ENCODE peak calls at places on chromosomes 16 and 17, in six cellular contexts. R is heart left ventricle, G is sigmoid colon, P is IMR-90, V is neural progenitor cell, A is fibroblast of lung. O is an unnamed sample. For H3K4me1, the result is how much of the 10 kb centered on the place peaks cover.

GRCh38 chr16:2339521-2340484 is 725 bp downstream of the ABCA3 start:
- DNase-seq in A (peak), V (peak), R (peak), P (no peak), G (peak), O (no peak)

GRCh38 chr16:4506450-4506849 is 30.3 kb downstream of the HMOX2 start:
- DNase-seq in R (peak), V (peak), G (peak), A (peak), P (peak), O (no peak)

GRCh38 chr16:1960665-1961630 is 1.6 kb downstream of the NDUFB10 start:
- DNase-seq in R (no peak), P (peak), G (no peak), A (peak), V (peak), O (no peak)

GRCh38 chr16:89738538-89739317 is 17.4 kb downstream of the ZNF276 start:
- DNase-seq in P (no peak), R (no peak), V (no peak), G (no peak), A (no peak), O (no peak)

GRCh38 chr16:84739349-84740124 is 39.7 kb downstream of the USP10 start:
- DNase-seq in A (peak), P (peak), G (peak), R (no peak), V (no peak), O (no peak)

GRCh38 chr17:66675991-66676371 is 158.9 kb upstream of the CACNG5 start:
- DNase-seq in V (no peak), R (no peak), P (no peak), G (peak), A (peak), O (peak)

GRCh38 chr17:77205396-77206124 is 64.8 kb downstream of the SEC14L1 start:
- DNase-seq in P (no peak), V (no peak), R (no peak), G (no peak), A (no peak), O (no peak)

GRCh38 chr17:82754297-82755208 is 2.7 kb downstream of the TBCD start:
- DNase-seq in R (no peak), G (no peak), V (peak), P (no peak), A (no peak), O (no peak)

GRCh38 chr17:37608369-37609169 is 649 bp downstream of the SYNRG start:
- DNase-seq in R (no peak), G (no peak), P (peak), A (peak), V (peak), O (no peak)

GRCh38 chr16:56400458-56400857 is 24.9 kb downstream of the AMFR start:
- DNase-seq in A (no peak), G (no peak), P (no peak), V (no peak), R (no peak), O (no peak)

DNA sequence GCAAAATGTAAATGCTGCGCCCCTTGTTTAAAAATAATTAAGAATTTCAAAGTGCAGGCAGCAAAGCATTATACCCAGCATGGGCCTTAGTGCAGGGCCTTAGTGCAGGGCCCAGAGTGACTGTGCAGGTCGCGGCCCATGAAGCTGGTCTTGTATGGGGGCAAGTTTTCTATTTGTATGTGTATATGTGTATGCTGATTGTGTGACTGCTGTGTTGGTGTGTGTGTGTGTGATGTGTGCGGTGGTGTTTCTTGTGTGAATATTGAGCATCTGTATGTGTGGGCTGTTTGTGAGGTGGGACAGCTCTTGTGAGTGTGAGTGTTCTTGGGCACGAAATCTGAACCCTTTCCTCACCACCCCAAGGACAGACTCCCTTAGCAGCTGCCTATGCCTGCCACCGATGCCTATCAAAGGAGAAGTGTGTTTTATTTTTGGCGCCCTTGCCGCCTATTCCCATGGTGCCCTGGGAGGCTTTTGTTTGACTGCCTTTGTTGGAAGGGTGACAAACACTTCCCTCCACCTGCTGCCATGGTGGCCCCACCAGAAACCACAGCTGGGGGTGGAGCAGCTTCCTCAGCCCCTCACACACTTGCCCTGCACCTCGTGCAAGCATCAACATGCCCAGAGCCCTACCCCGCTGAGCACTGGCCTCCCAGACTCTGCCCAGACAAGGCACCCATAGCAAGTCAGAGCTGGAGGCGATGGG is 18.0 kb downstream of the CCR7 start:
- DNase-seq in A (no peak), V (no peak), P (no peak), R (peak), G (peak), O (no peak)
- H3K4me1 ChIP-seq in A (under half), V (under half), P (under half), R (half or more), G (under half), O (under half)

DNA sequence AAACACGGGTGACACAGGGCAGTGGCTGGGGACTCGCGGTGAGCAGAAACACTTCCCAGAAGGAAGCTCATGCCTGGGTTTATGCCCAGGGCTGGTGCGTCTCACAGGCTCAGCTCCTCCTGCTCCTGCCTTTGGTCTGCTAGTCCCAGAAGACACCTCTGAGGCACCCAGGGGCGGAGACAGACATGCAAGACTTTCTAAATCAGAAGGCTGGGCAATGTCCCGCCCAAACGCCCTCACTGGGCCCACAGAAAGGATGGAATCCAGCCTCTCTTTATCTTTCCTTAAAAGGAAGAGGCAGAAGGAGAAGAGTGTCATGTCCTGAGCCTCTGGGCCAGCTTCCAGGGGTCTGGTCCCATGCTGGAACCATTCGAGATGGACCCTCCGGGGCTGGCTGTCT is 197.7 kb upstream of the RPL38 start:
- DNase-seq in P (no peak), G (no peak), A (no peak), R (no peak), V (no peak), O (no peak)
- H3K4me1 ChIP-seq in P (under half), G (under half), A (under half), R (under half), V (under half), O (under half)

GRCh38 chr16:64629622-64630021 is 492.2 kb downstream of the CDH11 start:
- DNase-seq in A (peak), G (no peak), P (no peak), R (no peak), V (no peak), O (no peak)

GRCh38 chr16:64621616-64622015 is 500.2 kb downstream of the CDH11 start:
- DNase-seq in G (no peak), R (no peak), P (no peak), V (no peak), A (no peak), O (no peak)

GRCh38 chr16:64626771-64627170 is 495.1 kb downstream of the CDH11 start:
- DNase-seq in R (no peak), G (no peak), P (peak), V (no peak), A (no peak), O (no peak)

GRCh38 chr16:64627781-64628180 is 494.1 kb downstream of the CDH11 start:
- DNase-seq in V (no peak), R (peak), G (no peak), A (no peak), P (no peak), O (no peak)

GRCh38 chr16:64627288-64627687 is 494.6 kb downstream of the CDH11 start:
- DNase-seq in A (no peak), V (peak), R (no peak), G (no peak), P (no peak), O (no peak)
- H3K4me1 ChIP-seq in A (under half), V (under half), R (under half), G (under half), P (under half), O (under half)

GRCh38 chr16:70432304-70432799 is 6.5 kb downstream of the ST3GAL2 start:
- DNase-seq in A (no peak), V (no peak), R (no peak), P (no peak), G (no peak), O (no peak)
- H3K4me1 ChIP-seq in A (under half), V (under half), R (half or more), P (half or more), G (under half), O (half or more)

DNA sequence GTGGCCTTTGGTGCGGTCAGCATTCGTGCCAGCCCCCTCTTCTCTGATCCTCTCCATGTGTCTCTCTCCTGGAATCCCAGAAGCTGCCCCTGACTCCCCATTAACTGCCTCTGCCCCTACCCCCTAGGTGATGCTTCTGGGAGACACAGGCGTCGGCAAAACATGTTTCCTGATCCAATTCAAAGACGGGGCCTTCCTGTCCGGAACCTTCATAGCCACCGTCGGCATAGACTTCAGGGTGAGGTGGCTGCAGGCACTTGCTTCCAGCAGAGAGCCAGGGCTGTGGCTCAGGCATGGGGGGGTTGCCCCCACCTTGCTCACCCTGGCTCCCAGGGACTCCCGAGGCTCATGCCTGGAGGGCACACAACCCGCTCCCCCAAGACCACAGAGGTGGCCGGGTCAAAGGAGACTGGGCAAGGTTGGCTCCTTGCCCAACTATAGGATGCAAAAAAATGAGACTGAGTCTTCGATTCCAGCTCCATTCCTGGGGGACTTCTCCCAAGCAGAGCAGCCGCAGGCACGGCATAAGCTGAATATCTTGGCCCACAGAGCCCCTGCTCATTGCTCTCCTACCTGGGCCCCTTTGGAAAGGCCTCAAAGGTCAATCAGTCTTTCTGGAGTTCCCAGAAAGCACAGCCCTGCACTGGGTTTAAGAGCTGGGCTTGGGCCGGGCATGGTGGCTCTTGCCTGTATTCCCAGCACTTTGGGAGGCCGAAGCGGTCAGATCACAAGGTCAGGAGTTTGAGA is 3.8 kb downstream of the RAB37 start:
- DNase-seq in P (no peak), G (no peak), R (no peak), A (no peak), V (no peak), O (no peak)
- H3K4me1 ChIP-seq in P (under half), G (under half), R (under half), A (under half), V (under half), O (half or more)